ENCODE peak calls at places on chromosomes 4 and X, in nine cellular contexts. One of them, this sample, is unnamed.

GRCh38 chr4:141011799-141012377 is 121.4 kb downstream of the RNF150 start:
- DNase-seq in NCI-H2081: no peak
- DNase-seq in C1 segment of cervical spinal cord: no peak
- DNase-seq in stimulated activated CD8-positive, alpha-beta memory T cell treated with anti-CD3 and anti-CD28 coated beads, Interleukin-7, amount 100 ng/mL, for 24 hours: no peak
- DNase-seq in lung: no peak
- DNase-seq in ACHN: no peak
- DNase-seq in NCI-H460: no peak
- DNase-seq in Kasumi-1: no peak
- DNase-seq in activated T-helper 1 cell treated with Interleukin-2 at 50 U/mL for 16 hours: no peak
- DNase-seq in this sample: no peak

GRCh38 chr4:39023059-39023458 is 9.2 kb downstream of the TMEM156 start:
- DNase-seq in ACHN: no peak
- DNase-seq in activated T-helper 1 cell treated with Interleukin-2 at 50 U/mL for 16 hours: no peak
- DNase-seq in NCI-H2081: no peak
- DNase-seq in C1 segment of cervical spinal cord: no peak
- DNase-seq in lung: no peak
- DNase-seq in stimulated activated CD8-positive, alpha-beta memory T cell treated with anti-CD3 and anti-CD28 coated beads, Interleukin-7, amount 100 ng/mL, for 24 hours: no peak
- DNase-seq in NCI-H460: no peak
- DNase-seq in Kasumi-1: no peak
- DNase-seq in this sample: no peak

GRCh38 chr4:123980736-123981285 is 584.2 kb downstream of the SPRY1 start:
- DNase-seq in NCI-H2081: no peak
- DNase-seq in C1 segment of cervical spinal cord: no peak
- DNase-seq in ACHN: no peak
- DNase-seq in stimulated activated CD8-positive, alpha-beta memory T cell treated with anti-CD3 and anti-CD28 coated beads, Interleukin-7, amount 100 ng/mL, for 24 hours: no peak
- DNase-seq in NCI-H460: no peak
- DNase-seq in lung: no peak
- DNase-seq in Kasumi-1: no peak
- DNase-seq in activated T-helper 1 cell treated with Interleukin-2 at 50 U/mL for 16 hours: no peak
- DNase-seq in this sample: no peak

GRCh38 chrX:3129256-3129655 is 88.0 kb downstream of the ARSF start:
- DNase-seq in lung: no peak
- DNase-seq in ACHN: no peak
- DNase-seq in stimulated activated CD8-positive, alpha-beta memory T cell treated with anti-CD3 and anti-CD28 coated beads, Interleukin-7, amount 100 ng/mL, for 24 hours: no peak
- DNase-seq in activated T-helper 1 cell treated with Interleukin-2 at 50 U/mL for 16 hours: no peak
- DNase-seq in C1 segment of cervical spinal cord: no peak
- DNase-seq in NCI-H460: no peak
- DNase-seq in Kasumi-1: no peak
- DNase-seq in NCI-H2081: no peak
- DNase-seq in this sample: no peak

GRCh38 chr4:163344147-163345050 is 707 bp downstream of the NPY5R start:
- DNase-seq in activated T-helper 1 cell treated with Interleukin-2 at 50 U/mL for 16 hours: no peak
- DNase-seq in Kasumi-1: no peak
- DNase-seq in ACHN: peak
- DNase-seq in C1 segment of cervical spinal cord: no peak
- DNase-seq in NCI-H460: no peak
- DNase-seq in lung: no peak
- DNase-seq in NCI-H2081: peak
- DNase-seq in stimulated activated CD8-positive, alpha-beta memory T cell treated with anti-CD3 and anti-CD28 coated beads, Interleukin-7, amount 100 ng/mL, for 24 hours: no peak
- DNase-seq in this sample: no peak

GRCh38 chr4:80188801-80189458 is 8.4 kb upstream of the PRDM8 start:
- DNase-seq in stimulated activated CD8-positive, alpha-beta memory T cell treated with anti-CD3 and anti-CD28 coated beads, Interleukin-7, amount 100 ng/mL, for 24 hours: no peak
- DNase-seq in NCI-H460: no peak
- DNase-seq in lung: no peak
- DNase-seq in ACHN: no peak
- DNase-seq in Kasumi-1: no peak
- DNase-seq in C1 segment of cervical spinal cord: no peak
- DNase-seq in activated T-helper 1 cell treated with Interleukin-2 at 50 U/mL for 16 hours: no peak
- DNase-seq in NCI-H2081: no peak
- DNase-seq in this sample: no peak

GRCh38 chr4:36523182-36523581 is 241.8 kb downstream of the DTHD1 start:
- DNase-seq in stimulated activated CD8-positive, alpha-beta memory T cell treated with anti-CD3 and anti-CD28 coated beads, Interleukin-7, amount 100 ng/mL, for 24 hours: no peak
- DNase-seq in Kasumi-1: no peak
- DNase-seq in NCI-H460: no peak
- DNase-seq in activated T-helper 1 cell treated with Interleukin-2 at 50 U/mL for 16 hours: no peak
- DNase-seq in ACHN: no peak
- DNase-seq in NCI-H2081: no peak
- DNase-seq in lung: no peak
- DNase-seq in C1 segment of cervical spinal cord: no peak
- DNase-seq in this sample: no peak

GRCh38 chr4:174681723-174682300 is 147.2 kb downstream of the GLRA3 start:
- DNase-seq in lung: no peak
- DNase-seq in NCI-H460: peak
- DNase-seq in C1 segment of cervical spinal cord: no peak
- DNase-seq in Kasumi-1: no peak
- DNase-seq in NCI-H2081: no peak
- DNase-seq in ACHN: peak
- DNase-seq in stimulated activated CD8-positive, alpha-beta memory T cell treated with anti-CD3 and anti-CD28 coated beads, Interleukin-7, amount 100 ng/mL, for 24 hours: no peak
- DNase-seq in activated T-helper 1 cell treated with Interleukin-2 at 50 U/mL for 16 hours: no peak
- DNase-seq in this sample: no peak

GRCh38 chrX:18886344-18887161 is 97.4 kb downstream of the PHKA2 start:
- DNase-seq in NCI-H460: peak
- DNase-seq in stimulated activated CD8-positive, alpha-beta memory T cell treated with anti-CD3 and anti-CD28 coated beads, Interleukin-7, amount 100 ng/mL, for 24 hours: peak
- DNase-seq in C1 segment of cervical spinal cord: peak
- DNase-seq in ACHN: peak
- DNase-seq in lung: peak
- DNase-seq in activated T-helper 1 cell treated with Interleukin-2 at 50 U/mL for 16 hours: peak
- DNase-seq in NCI-H2081: peak
- DNase-seq in Kasumi-1: peak
- DNase-seq in this sample: peak

GRCh38 chrX:135931644-135932487 is 38.4 kb downstream of the SAGE1 start:
- DNase-seq in C1 segment of cervical spinal cord: peak
- DNase-seq in lung: peak
- DNase-seq in activated T-helper 1 cell treated with Interleukin-2 at 50 U/mL for 16 hours: peak
- DNase-seq in Kasumi-1: peak
- DNase-seq in stimulated activated CD8-positive, alpha-beta memory T cell treated with anti-CD3 and anti-CD28 coated beads, Interleukin-7, amount 100 ng/mL, for 24 hours: no peak
- DNase-seq in ACHN: peak
- DNase-seq in NCI-H460: peak
- DNase-seq in NCI-H2081: peak
- DNase-seq in this sample: peak

GRCh38 chr4:158015241-158015640 is 157.6 kb downstream of the GASK1B start:
- DNase-seq in NCI-H460: no peak
- DNase-seq in C1 segment of cervical spinal cord: no peak
- DNase-seq in Kasumi-1: no peak
- DNase-seq in ACHN: peak
- DNase-seq in stimulated activated CD8-positive, alpha-beta memory T cell treated with anti-CD3 and anti-CD28 coated beads, Interleukin-7, amount 100 ng/mL, for 24 hours: no peak
- DNase-seq in activated T-helper 1 cell treated with Interleukin-2 at 50 U/mL for 16 hours: no peak
- DNase-seq in lung: no peak
- DNase-seq in NCI-H2081: no peak
- DNase-seq in this sample: no peak

GRCh38 chr4:110032603-110033002 is 119.9 kb downstream of the EGF start:
- DNase-seq in ACHN: no peak
- DNase-seq in stimulated activated CD8-positive, alpha-beta memory T cell treated with anti-CD3 and anti-CD28 coated beads, Interleukin-7, amount 100 ng/mL, for 24 hours: no peak
- DNase-seq in NCI-H2081: no peak
- DNase-seq in NCI-H460: no peak
- DNase-seq in activated T-helper 1 cell treated with Interleukin-2 at 50 U/mL for 16 hours: no peak
- DNase-seq in Kasumi-1: peak
- DNase-seq in lung: no peak
- DNase-seq in C1 segment of cervical spinal cord: no peak
- DNase-seq in this sample: no peak

GRCh38 chrX:23048806-23049573 is 49.2 kb downstream of the DDX53 start:
- DNase-seq in activated T-helper 1 cell treated with Interleukin-2 at 50 U/mL for 16 hours: no peak
- DNase-seq in Kasumi-1: no peak
- DNase-seq in stimulated activated CD8-positive, alpha-beta memory T cell treated with anti-CD3 and anti-CD28 coated beads, Interleukin-7, amount 100 ng/mL, for 24 hours: no peak
- DNase-seq in NCI-H460: no peak
- DNase-seq in lung: no peak
- DNase-seq in C1 segment of cervical spinal cord: no peak
- DNase-seq in NCI-H2081: no peak
- DNase-seq in ACHN: no peak
- DNase-seq in this sample: no peak

GRCh38 chr4:98446499-98447375 is 185.6 kb downstream of the RAP1GDS1 start:
- DNase-seq in ACHN: no peak
- DNase-seq in C1 segment of cervical spinal cord: no peak
- DNase-seq in lung: no peak
- DNase-seq in Kasumi-1: peak
- DNase-seq in stimulated activated CD8-positive, alpha-beta memory T cell treated with anti-CD3 and anti-CD28 coated beads, Interleukin-7, amount 100 ng/mL, for 24 hours: peak
- DNase-seq in NCI-H460: no peak
- DNase-seq in NCI-H2081: no peak
- DNase-seq in activated T-helper 1 cell treated with Interleukin-2 at 50 U/mL for 16 hours: peak
- DNase-seq in this sample: peak

GRCh38 chrX:7485041-7485440 is 337.1 kb upstream of the PUDP start:
- DNase-seq in activated T-helper 1 cell treated with Interleukin-2 at 50 U/mL for 16 hours: no peak
- DNase-seq in C1 segment of cervical spinal cord: no peak
- DNase-seq in lung: no peak
- DNase-seq in NCI-H460: no peak
- DNase-seq in Kasumi-1: no peak
- DNase-seq in stimulated activated CD8-positive, alpha-beta memory T cell treated with anti-CD3 and anti-CD28 coated beads, Interleukin-7, amount 100 ng/mL, for 24 hours: no peak
- DNase-seq in ACHN: no peak
- DNase-seq in NCI-H2081: no peak
- DNase-seq in this sample: no peak

GRCh38 chr4:44661940-44662622 is 10.7 kb upstream of the YIPF7 start:
- DNase-seq in stimulated activated CD8-positive, alpha-beta memory T cell treated with anti-CD3 and anti-CD28 coated beads, Interleukin-7, amount 100 ng/mL, for 24 hours: no peak
- DNase-seq in activated T-helper 1 cell treated with Interleukin-2 at 50 U/mL for 16 hours: no peak
- DNase-seq in NCI-H460: no peak
- DNase-seq in Kasumi-1: no peak
- DNase-seq in NCI-H2081: no peak
- DNase-seq in lung: no peak
- DNase-seq in ACHN: no peak
- DNase-seq in C1 segment of cervical spinal cord: no peak
- DNase-seq in this sample: no peak

GRCh38 chrX:132127748-132128147 is at the start of gene FRMD7:
- DNase-seq in NCI-H2081: no peak
- DNase-seq in ACHN: no peak
- DNase-seq in lung: no peak
- DNase-seq in stimulated activated CD8-positive, alpha-beta memory T cell treated with anti-CD3 and anti-CD28 coated beads, Interleukin-7, amount 100 ng/mL, for 24 hours: no peak
- DNase-seq in NCI-H460: no peak
- DNase-seq in C1 segment of cervical spinal cord: no peak
- DNase-seq in Kasumi-1: no peak
- DNase-seq in activated T-helper 1 cell treated with Interleukin-2 at 50 U/mL for 16 hours: no peak
- DNase-seq in this sample: no peak

This sample was measured in stomach.